ENCODE peak calls at places on chromosomes 11 and 22, in nine cellular contexts. One of them, this sample, is unnamed.

GRCh38 chr11:133075351-133075750 is 456.9 kb downstream of the OPCML start:
- DNase-seq in left ventricle myocardium inferior: no peak
- DNase-seq in activated CD8-positive, alpha-beta memory T cell treated with anti-CD3 and anti-CD28 coated beads for 24 hours: no peak
- DNase-seq in T follicular helper cell: no peak
- DNase-seq in suprapubic skin: peak
- DNase-seq in HEK293T: no peak
- DNase-seq in Calu3: no peak
- DNase-seq in astrocyte of the cerebellum: no peak
- DNase-seq in NCI-H1694 treated with DMSO at 0.1 percent for 48 hours: no peak
- DNase-seq in this sample: no peak

GRCh38 chr11:47359586-47359985 is 7.1 kb upstream of the MYBPC3 start:
- DNase-seq in left ventricle myocardium inferior: no peak
- DNase-seq in activated CD8-positive, alpha-beta memory T cell treated with anti-CD3 and anti-CD28 coated beads for 24 hours: no peak
- DNase-seq in T follicular helper cell: no peak
- DNase-seq in suprapubic skin: no peak
- DNase-seq in HEK293T: no peak
- DNase-seq in Calu3: no peak
- DNase-seq in astrocyte of the cerebellum: no peak
- DNase-seq in NCI-H1694 treated with DMSO at 0.1 percent for 48 hours: no peak
- DNase-seq in this sample: no peak

GRCh38 chr11:66365711-66366619 is 5.6 kb downstream of the SLC29A2 start:
- DNase-seq in left ventricle myocardium inferior: no peak
- DNase-seq in activated CD8-positive, alpha-beta memory T cell treated with anti-CD3 and anti-CD28 coated beads for 24 hours: no peak
- DNase-seq in T follicular helper cell: no peak
- DNase-seq in suprapubic skin: no peak
- DNase-seq in HEK293T: no peak
- DNase-seq in Calu3: no peak
- DNase-seq in astrocyte of the cerebellum: no peak
- DNase-seq in NCI-H1694 treated with DMSO at 0.1 percent for 48 hours: no peak
- DNase-seq in this sample: no peak

GRCh38 chr11:35235944-35236666 is 97.1 kb downstream of the CD44 start:
- DNase-seq in left ventricle myocardium inferior: no peak
- DNase-seq in activated CD8-positive, alpha-beta memory T cell treated with anti-CD3 and anti-CD28 coated beads for 24 hours: no peak
- DNase-seq in T follicular helper cell: peak
- DNase-seq in suprapubic skin: no peak
- DNase-seq in HEK293T: no peak
- DNase-seq in Calu3: peak
- DNase-seq in astrocyte of the cerebellum: peak
- DNase-seq in NCI-H1694 treated with DMSO at 0.1 percent for 48 hours: no peak
- DNase-seq in this sample: peak

GRCh38 chr22:26766510-26767350 is 109.3 kb downstream of the MIAT start:
- DNase-seq in left ventricle myocardium inferior: no peak
- DNase-seq in activated CD8-positive, alpha-beta memory T cell treated with anti-CD3 and anti-CD28 coated beads for 24 hours: no peak
- DNase-seq in T follicular helper cell: no peak
- DNase-seq in suprapubic skin: no peak
- DNase-seq in HEK293T: no peak
- DNase-seq in Calu3: no peak
- DNase-seq in astrocyte of the cerebellum: no peak
- DNase-seq in NCI-H1694 treated with DMSO at 0.1 percent for 48 hours: no peak
- DNase-seq in this sample: no peak

GRCh38 chr22:49962751-49963646 is 2.4 kb downstream of the PIM3 start:
- DNase-seq in left ventricle myocardium inferior: peak
- DNase-seq in activated CD8-positive, alpha-beta memory T cell treated with anti-CD3 and anti-CD28 coated beads for 24 hours: peak
- DNase-seq in T follicular helper cell: no peak
- DNase-seq in suprapubic skin: peak
- DNase-seq in HEK293T: no peak
- DNase-seq in Calu3: peak
- DNase-seq in astrocyte of the cerebellum: no peak
- DNase-seq in NCI-H1694 treated with DMSO at 0.1 percent for 48 hours: no peak
- DNase-seq in this sample: peak

GRCh38 chr22:33427461-33427860 is 369.3 kb upstream of the SYN3 start:
- DNase-seq in left ventricle myocardium inferior: no peak
- DNase-seq in activated CD8-positive, alpha-beta memory T cell treated with anti-CD3 and anti-CD28 coated beads for 24 hours: no peak
- DNase-seq in T follicular helper cell: no peak
- DNase-seq in suprapubic skin: no peak
- DNase-seq in HEK293T: no peak
- DNase-seq in Calu3: no peak
- DNase-seq in astrocyte of the cerebellum: peak
- DNase-seq in NCI-H1694 treated with DMSO at 0.1 percent for 48 hours: no peak
- DNase-seq in this sample: no peak

GRCh38 chr11:112249871-112250590 is 10.6 kb downstream of the PLET1 start:
- DNase-seq in left ventricle myocardium inferior: no peak
- DNase-seq in activated CD8-positive, alpha-beta memory T cell treated with anti-CD3 and anti-CD28 coated beads for 24 hours: no peak
- DNase-seq in T follicular helper cell: no peak
- DNase-seq in suprapubic skin: no peak
- DNase-seq in HEK293T: no peak
- DNase-seq in Calu3: no peak
- DNase-seq in astrocyte of the cerebellum: no peak
- DNase-seq in NCI-H1694 treated with DMSO at 0.1 percent for 48 hours: no peak
- DNase-seq in this sample: no peak

GRCh38 chr22:30005213-30005857 is 74.9 kb upstream of the HORMAD2 start:
- DNase-seq in left ventricle myocardium inferior: peak
- DNase-seq in activated CD8-positive, alpha-beta memory T cell treated with anti-CD3 and anti-CD28 coated beads for 24 hours: peak
- DNase-seq in T follicular helper cell: peak
- DNase-seq in suprapubic skin: no peak
- DNase-seq in HEK293T: peak
- DNase-seq in Calu3: peak
- DNase-seq in astrocyte of the cerebellum: peak
- DNase-seq in NCI-H1694 treated with DMSO at 0.1 percent for 48 hours: peak
- DNase-seq in this sample: peak

GRCh38 chr11:122271747-122272146 is 155.7 kb upstream of the BLID start:
- DNase-seq in left ventricle myocardium inferior: no peak
- DNase-seq in activated CD8-positive, alpha-beta memory T cell treated with anti-CD3 and anti-CD28 coated beads for 24 hours: no peak
- DNase-seq in T follicular helper cell: no peak
- DNase-seq in suprapubic skin: no peak
- DNase-seq in HEK293T: no peak
- DNase-seq in Calu3: no peak
- DNase-seq in astrocyte of the cerebellum: no peak
- DNase-seq in NCI-H1694 treated with DMSO at 0.1 percent for 48 hours: no peak
- DNase-seq in this sample: no peak

GRCh38 chr11:103110406-103110805 is 1.2 kb downstream of the DYNC2H1 start:
- DNase-seq in left ventricle myocardium inferior: no peak
- DNase-seq in activated CD8-positive, alpha-beta memory T cell treated with anti-CD3 and anti-CD28 coated beads for 24 hours: no peak
- DNase-seq in T follicular helper cell: no peak
- DNase-seq in suprapubic skin: no peak
- DNase-seq in HEK293T: no peak
- DNase-seq in Calu3: no peak
- DNase-seq in astrocyte of the cerebellum: peak
- DNase-seq in NCI-H1694 treated with DMSO at 0.1 percent for 48 hours: no peak
- DNase-seq in this sample: no peak

GRCh38 chr11:75582935-75583709 is 21.1 kb downstream of the SERPINH1 start:
- DNase-seq in left ventricle myocardium inferior: peak
- DNase-seq in activated CD8-positive, alpha-beta memory T cell treated with anti-CD3 and anti-CD28 coated beads for 24 hours: peak
- DNase-seq in T follicular helper cell: peak
- DNase-seq in suprapubic skin: peak
- DNase-seq in HEK293T: peak
- DNase-seq in Calu3: peak
- DNase-seq in astrocyte of the cerebellum: peak
- DNase-seq in NCI-H1694 treated with DMSO at 0.1 percent for 48 hours: peak
- DNase-seq in this sample: peak

GRCh38 chr11:34719303-34719848 is 98.5 kb downstream of the EHF start:
- DNase-seq in left ventricle myocardium inferior: no peak
- DNase-seq in activated CD8-positive, alpha-beta memory T cell treated with anti-CD3 and anti-CD28 coated beads for 24 hours: no peak
- DNase-seq in T follicular helper cell: no peak
- DNase-seq in suprapubic skin: no peak
- DNase-seq in HEK293T: no peak
- DNase-seq in Calu3: no peak
- DNase-seq in astrocyte of the cerebellum: no peak
- DNase-seq in NCI-H1694 treated with DMSO at 0.1 percent for 48 hours: no peak
- DNase-seq in this sample: no peak

GRCh38 chr11:1876361-1877063 is 15.2 kb downstream of the PRR33 start:
- DNase-seq in left ventricle myocardium inferior: peak
- DNase-seq in activated CD8-positive, alpha-beta memory T cell treated with anti-CD3 and anti-CD28 coated beads for 24 hours: no peak
- DNase-seq in T follicular helper cell: no peak
- DNase-seq in suprapubic skin: peak
- DNase-seq in HEK293T: peak
- DNase-seq in Calu3: peak
- DNase-seq in astrocyte of the cerebellum: no peak
- DNase-seq in NCI-H1694 treated with DMSO at 0.1 percent for 48 hours: no peak
- DNase-seq in this sample: peak

GRCh38 chr22:23705358-23705757 is 14.5 kb downstream of the RGL4 start:
- DNase-seq in left ventricle myocardium inferior: no peak
- DNase-seq in activated CD8-positive, alpha-beta memory T cell treated with anti-CD3 and anti-CD28 coated beads for 24 hours: no peak
- DNase-seq in T follicular helper cell: no peak
- DNase-seq in suprapubic skin: no peak
- DNase-seq in HEK293T: no peak
- DNase-seq in Calu3: no peak
- DNase-seq in astrocyte of the cerebellum: no peak
- DNase-seq in NCI-H1694 treated with DMSO at 0.1 percent for 48 hours: no peak
- DNase-seq in this sample: no peak

GRCh38 chr11:69804769-69805508 is 14.3 kb downstream of the FGF3 start:
- DNase-seq in left ventricle myocardium inferior: peak
- DNase-seq in activated CD8-positive, alpha-beta memory T cell treated with anti-CD3 and anti-CD28 coated beads for 24 hours: no peak
- DNase-seq in T follicular helper cell: no peak
- DNase-seq in suprapubic skin: no peak
- DNase-seq in HEK293T: no peak
- DNase-seq in Calu3: no peak
- DNase-seq in astrocyte of the cerebellum: no peak
- DNase-seq in NCI-H1694 treated with DMSO at 0.1 percent for 48 hours: no peak
- DNase-seq in this sample: no peak

GRCh38 chr11:126561327-126561893 is 205.9 kb downstream of the ST3GAL4 start:
- DNase-seq in left ventricle myocardium inferior: peak
- DNase-seq in activated CD8-positive, alpha-beta memory T cell treated with anti-CD3 and anti-CD28 coated beads for 24 hours: no peak
- DNase-seq in T follicular helper cell: no peak
- DNase-seq in suprapubic skin: no peak
- DNase-seq in HEK293T: peak
- DNase-seq in Calu3: peak
- DNase-seq in astrocyte of the cerebellum: peak
- DNase-seq in NCI-H1694 treated with DMSO at 0.1 percent for 48 hours: no peak
- DNase-seq in this sample: peak

GRCh38 chr11:126153999-126154398 is 57.5 kb downstream of the RPUSD4 start:
- DNase-seq in left ventricle myocardium inferior: no peak
- DNase-seq in activated CD8-positive, alpha-beta memory T cell treated with anti-CD3 and anti-CD28 coated beads for 24 hours: no peak
- DNase-seq in T follicular helper cell: no peak
- DNase-seq in suprapubic skin: no peak
- DNase-seq in HEK293T: peak
- DNase-seq in Calu3: peak
- DNase-seq in astrocyte of the cerebellum: peak
- DNase-seq in NCI-H1694 treated with DMSO at 0.1 percent for 48 hours: no peak
- DNase-seq in this sample: no peak

GRCh38 chr11:62005231-62005661 is 37.8 kb upstream of the FTH1 start:
- DNase-seq in left ventricle myocardium inferior: no peak
- DNase-seq in activated CD8-positive, alpha-beta memory T cell treated with anti-CD3 and anti-CD28 coated beads for 24 hours: no peak
- DNase-seq in T follicular helper cell: no peak
- DNase-seq in suprapubic skin: no peak
- DNase-seq in HEK293T: no peak
- DNase-seq in Calu3: no peak
- DNase-seq in astrocyte of the cerebellum: no peak
- DNase-seq in NCI-H1694 treated with DMSO at 0.1 percent for 48 hours: no peak
- DNase-seq in this sample: no peak

GRCh38 chr11:39149214-39149613 is 2310.2 kb downstream of the LRRC4C start:
- DNase-seq in left ventricle myocardium inferior: no peak
- DNase-seq in activated CD8-positive, alpha-beta memory T cell treated with anti-CD3 and anti-CD28 coated beads for 24 hours: no peak
- DNase-seq in T follicular helper cell: no peak
- DNase-seq in suprapubic skin: no peak
- DNase-seq in HEK293T: no peak
- DNase-seq in Calu3: no peak
- DNase-seq in astrocyte of the cerebellum: no peak
- DNase-seq in NCI-H1694 treated with DMSO at 0.1 percent for 48 hours: no peak
- DNase-seq in this sample: no peak

GRCh38 chr22:37749831-37750595 is 53.2 kb downstream of the TRIOBP start:
- DNase-seq in left ventricle myocardium inferior: peak
- DNase-seq in activated CD8-positive, alpha-beta memory T cell treated with anti-CD3 and anti-CD28 coated beads for 24 hours: no peak
- DNase-seq in T follicular helper cell: no peak
- DNase-seq in suprapubic skin: no peak
- DNase-seq in HEK293T: no peak
- DNase-seq in Calu3: no peak
- DNase-seq in astrocyte of the cerebellum: no peak
- DNase-seq in NCI-H1694 treated with DMSO at 0.1 percent for 48 hours: peak
- DNase-seq in this sample: no peak

GRCh38 chr11:80414766-80415165 is 973.9 kb upstream of the TENM4 start:
- DNase-seq in left ventricle myocardium inferior: no peak
- DNase-seq in activated CD8-positive, alpha-beta memory T cell treated with anti-CD3 and anti-CD28 coated beads for 24 hours: no peak
- DNase-seq in T follicular helper cell: no peak
- DNase-seq in suprapubic skin: no peak
- DNase-seq in HEK293T: no peak
- DNase-seq in Calu3: no peak
- DNase-seq in astrocyte of the cerebellum: no peak
- DNase-seq in NCI-H1694 treated with DMSO at 0.1 percent for 48 hours: no peak
- DNase-seq in this sample: no peak

GRCh38 chr11:9738126-9738525 is 74.2 kb downstream of the SWAP70 start:
- DNase-seq in left ventricle myocardium inferior: no peak
- DNase-seq in activated CD8-positive, alpha-beta memory T cell treated with anti-CD3 and anti-CD28 coated beads for 24 hours: no peak
- DNase-seq in T follicular helper cell: no peak
- DNase-seq in suprapubic skin: no peak
- DNase-seq in HEK293T: no peak
- DNase-seq in Calu3: no peak
- DNase-seq in astrocyte of the cerebellum: no peak
- DNase-seq in NCI-H1694 treated with DMSO at 0.1 percent for 48 hours: no peak
- DNase-seq in this sample: no peak

GRCh38 chr11:43074810-43075209 is 237.0 kb upstream of the API5 start:
- DNase-seq in left ventricle myocardium inferior: no peak
- DNase-seq in activated CD8-positive, alpha-beta memory T cell treated with anti-CD3 and anti-CD28 coated beads for 24 hours: no peak
- DNase-seq in T follicular helper cell: no peak
- DNase-seq in suprapubic skin: no peak
- DNase-seq in HEK293T: no peak
- DNase-seq in Calu3: no peak
- DNase-seq in astrocyte of the cerebellum: no peak
- DNase-seq in NCI-H1694 treated with DMSO at 0.1 percent for 48 hours: no peak
- DNase-seq in this sample: no peak

GRCh38 chr11:108958446-108959123 is 293.7 kb downstream of the DDX10 start:
- DNase-seq in left ventricle myocardium inferior: no peak
- DNase-seq in activated CD8-positive, alpha-beta memory T cell treated with anti-CD3 and anti-CD28 coated beads for 24 hours: no peak
- DNase-seq in T follicular helper cell: no peak
- DNase-seq in suprapubic skin: no peak
- DNase-seq in HEK293T: no peak
- DNase-seq in Calu3: no peak
- DNase-seq in astrocyte of the cerebellum: no peak
- DNase-seq in NCI-H1694 treated with DMSO at 0.1 percent for 48 hours: no peak
- DNase-seq in this sample: no peak

GRCh38 chr11:113203332-113203731 is 111.1 kb upstream of the TTC12 start:
- DNase-seq in left ventricle myocardium inferior: no peak
- DNase-seq in activated CD8-positive, alpha-beta memory T cell treated with anti-CD3 and anti-CD28 coated beads for 24 hours: no peak
- DNase-seq in T follicular helper cell: no peak
- DNase-seq in suprapubic skin: no peak
- DNase-seq in HEK293T: no peak
- DNase-seq in Calu3: no peak
- DNase-seq in astrocyte of the cerebellum: no peak
- DNase-seq in NCI-H1694 treated with DMSO at 0.1 percent for 48 hours: no peak
- DNase-seq in this sample: no peak

GRCh38 chr11:14073821-14074529 is 111.5 kb downstream of the SPON1 start:
- DNase-seq in left ventricle myocardium inferior: no peak
- DNase-seq in activated CD8-positive, alpha-beta memory T cell treated with anti-CD3 and anti-CD28 coated beads for 24 hours: no peak
- DNase-seq in T follicular helper cell: no peak
- DNase-seq in suprapubic skin: no peak
- DNase-seq in HEK293T: no peak
- DNase-seq in Calu3: no peak
- DNase-seq in astrocyte of the cerebellum: no peak
- DNase-seq in NCI-H1694 treated with DMSO at 0.1 percent for 48 hours: no peak
- DNase-seq in this sample: no peak

GRCh38 chr11:71080239-71081097 is 171.9 kb downstream of the SHANK2 start:
- DNase-seq in left ventricle myocardium inferior: peak
- DNase-seq in activated CD8-positive, alpha-beta memory T cell treated with anti-CD3 and anti-CD28 coated beads for 24 hours: peak
- DNase-seq in T follicular helper cell: no peak
- DNase-seq in suprapubic skin: no peak
- DNase-seq in HEK293T: peak
- DNase-seq in Calu3: peak
- DNase-seq in astrocyte of the cerebellum: peak
- DNase-seq in NCI-H1694 treated with DMSO at 0.1 percent for 48 hours: peak
- DNase-seq in this sample: peak

This sample was measured in colonic mucosa.